ENCODE peak calls at places on chromosome 19, in eight cellular contexts. Z is HCT116, A is tibial artery, C is ascending aorta, R is adrenal gland, D is left ventricle myocardium inferior, G is upper lobe of left lung, J is ovary. F is an unnamed sample. For H3K27me3, the result is how much of the 10 kb centered on the place peaks cover.

GRCh38 chr19:45251452-45252354 is 632 bp downstream of the MARK4 start:
- DNase-seq in G (no peak), C (no peak), D (no peak), J (peak), R (no peak), A (no peak), Z (no peak), F (no peak)

GRCh38 chr19:13022859-13023636 is 27.8 kb downstream of the NFIX start:
- DNase-seq in D (peak), G (peak), J (peak), C (peak), R (peak), A (peak), Z (no peak), F (no peak)

GRCh38 chr19:10079031-10079453 is 7.1 kb upstream of the SHFL start:
- DNase-seq in D (no peak), C (no peak), A (no peak), R (no peak), J (no peak), Z (no peak), G (no peak), F (no peak)

GRCh38 chr19:53942001-53942786 is 20.5 kb upstream of the CACNG8 start:
- DNase-seq in A (no peak), R (no peak), G (no peak), Z (no peak), D (no peak), J (no peak), C (no peak), F (no peak)

GRCh38 chr19:46678110-46678732 is 17.2 kb upstream of the DACT3 start:
- DNase-seq in A (no peak), R (no peak), C (no peak), D (no peak), Z (peak), J (no peak), G (no peak), F (no peak)

GRCh38 chr19:54189020-54189667 is at the start of gene MBOAT7:
- DNase-seq in J (no peak), C (no peak), A (no peak), G (peak), Z (no peak), D (no peak), R (no peak), F (no peak)

GRCh38 chr19:17103177-17103576 is 27.6 kb downstream of the MYO9B start:
- DNase-seq in C (no peak), A (no peak), R (peak), D (no peak), J (no peak), G (no peak), Z (peak), F (no peak)

GRCh38 chr19:49831592-49831991 is 13.5 kb downstream of the MED25 start:
- DNase-seq in Z (no peak), C (no peak), G (no peak), D (no peak), R (no peak), A (no peak), J (no peak), F (no peak)

GRCh38 chr19:15555759-15556633 is 47.7 kb downstream of the CYP4F22 start:
- DNase-seq in D (peak), Z (peak), J (peak), C (peak), R (peak), G (peak), A (peak), F (peak)

GRCh38 chr19:35613574-35613973 is 1.0 kb downstream of the HAUS5 start:
- DNase-seq in G (no peak), C (no peak), Z (no peak), R (no peak), J (no peak), D (no peak), A (no peak), F (no peak)

GRCh38 chr19:13055213-13056051 is 47.2 kb downstream of the LYL1 start:
- DNase-seq in A (peak), D (peak), G (peak), R (peak), J (peak), Z (no peak), C (peak), F (no peak)

GRCh38 chr19:18496167-18496979 is 25.5 kb downstream of the ELL start:
- DNase-seq in C (no peak), D (peak), G (peak), Z (no peak), A (no peak), J (no peak), R (no peak), F (peak)

GRCh38 chr19:16327911-16328823 is 3.5 kb downstream of the KLF2 start:
- DNase-seq in J (peak), A (peak), G (peak), C (peak), D (peak), Z (no peak), R (peak), F (no peak)

GRCh38 chr19:14550201-14550754 is 20.9 kb downstream of the TECR start:
- DNase-seq in R (peak), D (no peak), C (no peak), A (no peak), Z (no peak), G (no peak), J (no peak), F (no peak)

GRCh38 chr19:47374876-47375693 is 26.0 kb downstream of the DHX34 start:
- DNase-seq in A (no peak), Z (no peak), J (no peak), D (no peak), R (no peak), G (no peak), C (no peak), F (no peak)

GRCh38 chr19:12703056-12703455 is 6.6 kb upstream of the FBXW9 start:
- DNase-seq in C (no peak), Z (peak), J (no peak), D (no peak), R (no peak), G (no peak), A (no peak), F (no peak)

GRCh38 chr19:39144487-39145071 is 19.0 kb downstream of the PAK4 start:
- DNase-seq in A (no peak), Z (no peak), D (no peak), J (peak), C (no peak), G (peak), R (no peak), F (no peak)

GRCh38 chr19:10102787-10103236 is 334 bp upstream of the ANGPTL6 start:
- DNase-seq in C (no peak), J (no peak), A (no peak), D (no peak), Z (no peak), G (no peak), R (no peak), F (no peak)

GRCh38 chr19:12668937-12669271 is 2.3 kb downstream of the WDR83 start:
- DNase-seq in R (peak), A (peak), C (peak), G (peak), J (no peak), D (peak), Z (no peak), F (no peak)

GRCh38 chr19:31290926-31291590 is 58.2 kb downstream of the TSHZ3 start:
- DNase-seq in A (no peak), Z (no peak), G (no peak), J (no peak), D (no peak), R (no peak), C (no peak), F (no peak)

GRCh38 chr19:10672529-10673150 is 18.5 kb downstream of the ILF3 start:
- DNase-seq in Z (no peak), C (no peak), J (no peak), D (no peak), G (peak), R (no peak), A (no peak), F (no peak)

GRCh38 chr19:28610731-28611130 is 602.2 kb downstream of the UQCRFS1 start:
- DNase-seq in R (no peak), D (no peak), A (no peak), C (no peak), Z (no peak), J (no peak), G (no peak), F (no peak)

GRCh38 chr19:14012378-14012915 is 6.3 kb upstream of the RFX1 start:
- DNase-seq in R (no peak), J (no peak), G (no peak), D (no peak), Z (no peak), A (no peak), C (no peak), F (no peak)

GRCh38 chr19:12778905-12779161 is 3.5 kb upstream of the HOOK2 start:
- DNase-seq in D (no peak), A (no peak), G (no peak), R (no peak), J (no peak), C (no peak), Z (no peak), F (no peak)

GRCh38 chr19:56946164-56946563 is 105.6 kb upstream of the PEG3 start:
- DNase-seq in R (peak), G (no peak), J (no peak), D (no peak), C (no peak), Z (no peak), A (no peak), F (no peak)

GRCh38 chr19:843836-844299 is 3.1 kb downstream of the PRTN3 start:
- DNase-seq in C (no peak), Z (no peak), J (peak), R (no peak), A (no peak), G (no peak), D (no peak), F (no peak)
- H3K27me3 ChIP-seq in C (under half), Z (under half), J (under half), R (under half), A (under half), G (under half), D (half or more), F (half or more)

DNA sequence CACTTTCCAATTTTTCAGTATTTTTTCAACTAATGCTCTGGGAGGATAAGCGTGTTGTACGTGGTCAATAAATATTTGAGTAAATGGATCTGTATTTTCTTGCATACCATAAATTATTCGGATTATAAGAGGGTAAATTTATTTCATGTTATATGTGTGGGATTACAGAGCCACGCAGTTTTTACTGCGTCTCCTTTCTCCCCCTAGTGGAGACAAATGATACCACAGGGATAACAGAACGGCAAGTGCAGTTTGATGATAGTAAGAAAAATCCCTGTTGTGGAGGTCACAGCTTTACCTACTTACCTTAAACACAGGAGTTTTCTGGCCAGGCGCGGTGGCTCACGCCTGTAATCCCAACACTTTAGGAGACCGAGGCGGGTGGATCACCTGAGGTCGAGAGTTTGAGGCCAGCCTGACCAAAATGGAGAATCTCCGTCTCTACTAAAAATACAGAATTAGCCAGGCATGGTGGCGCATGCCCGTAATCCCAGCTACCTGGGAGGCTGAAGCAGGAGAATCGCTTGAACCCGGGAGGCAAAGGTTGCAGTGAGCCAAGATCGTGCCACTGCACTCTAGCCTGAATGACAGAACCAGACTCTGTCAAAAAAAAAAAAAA is 16.8 kb downstream of the MBD3L2B start:
- DNase-seq in G (no peak), R (no peak), D (no peak), J (no peak), A (no peak), C (no peak), Z (peak), F (peak)
- TF ChIP-seq CTCF in G (no peak), R (no peak), D (peak), J (no peak), A (no peak), C (no peak), Z (peak), F (peak)

GRCh38 chr19:2783781-2784145 is 690 bp upstream of the SGTA start:
- DNase-seq in A (no peak), J (no peak), G (no peak), Z (no peak), C (no peak), R (no peak), D (no peak), F (no peak)
- H3K4me3 ChIP-seq in A (peak), J (no peak), G (no peak), Z (peak), C (peak), R (no peak), D (peak), F (no peak)

GRCh38 chr19:1469936-1470863 is 8.8 kb downstream of the C19orf25 start:
- DNase-seq in D (peak), Z (peak), G (no peak), R (no peak), C (no peak), J (peak), A (no peak), F (no peak)

GRCh38 chr19:1468274-1469199 is 10.5 kb downstream of the C19orf25 start:
- DNase-seq in R (no peak), Z (no peak), J (no peak), C (no peak), A (no peak), D (no peak), G (no peak), F (no peak)

GRCh38 chr19:1470864-1471513 is 8.0 kb downstream of the C19orf25 start:
- DNase-seq in C (no peak), D (no peak), R (no peak), J (no peak), G (no peak), Z (no peak), A (no peak), F (no peak)

GRCh38 chr19:1467512-1468273 is 11.3 kb downstream of the C19orf25 start:
- DNase-seq in D (no peak), Z (no peak), C (no peak), J (peak), R (no peak), G (no peak), A (no peak), F (no peak)

DNA sequence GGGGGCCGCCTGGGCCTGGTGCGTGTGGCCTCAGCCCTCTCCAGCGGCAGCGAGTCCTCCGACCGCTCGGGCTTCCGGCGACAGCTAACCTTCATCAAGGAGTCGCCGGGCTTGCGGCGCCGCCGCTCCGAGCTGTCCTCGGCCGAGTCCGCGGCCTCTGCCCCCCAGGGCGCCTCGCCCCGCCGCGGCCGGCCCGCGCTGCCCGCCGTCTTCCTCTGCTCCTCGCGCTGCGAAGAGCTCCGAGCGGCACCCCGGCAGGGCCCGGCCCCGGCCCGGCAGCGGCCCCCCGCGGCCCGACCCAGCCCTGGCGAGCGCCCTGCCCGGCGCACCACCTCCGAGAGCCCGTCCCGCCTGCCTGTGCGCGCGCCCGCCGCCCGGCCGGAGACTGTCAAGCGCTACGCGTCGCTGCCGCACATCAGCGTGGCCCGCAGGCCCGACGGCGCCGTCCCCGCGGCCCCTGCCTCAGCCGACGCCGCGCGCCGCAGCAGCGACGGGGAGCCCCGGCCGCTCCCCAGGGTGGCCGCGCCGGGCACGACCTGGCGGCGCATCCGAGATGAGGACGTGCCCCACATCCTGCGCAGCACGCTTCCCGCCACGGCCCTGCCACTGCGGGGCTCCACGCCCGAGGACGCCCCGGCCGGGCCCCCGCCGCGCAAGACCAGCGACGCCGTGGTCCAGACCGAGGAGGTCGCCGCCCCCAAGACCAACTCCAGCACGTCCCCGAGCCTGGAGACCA is 9.6 kb downstream of the C19orf25 start:
- DNase-seq in C (no peak), A (no peak), Z (no peak), D (no peak), R (no peak), G (no peak), J (no peak), F (no peak)
- H3K27me3 ChIP-seq in C (half or more), A (under half), Z (under half), D (half or more), R (half or more), G (half or more), J (under half), F (half or more)

GRCh38 chr19:8638078-8638619 is 7.7 kb downstream of the NFILZ start:
- DNase-seq in C (peak), J (no peak), R (peak), A (no peak), Z (no peak), D (peak), G (peak), F (no peak)
- TF ChIP-seq CTCF in C (no peak), J (no peak), R (no peak), A (no peak), Z (no peak), D (no peak), G (no peak), F (no peak)

DNA sequence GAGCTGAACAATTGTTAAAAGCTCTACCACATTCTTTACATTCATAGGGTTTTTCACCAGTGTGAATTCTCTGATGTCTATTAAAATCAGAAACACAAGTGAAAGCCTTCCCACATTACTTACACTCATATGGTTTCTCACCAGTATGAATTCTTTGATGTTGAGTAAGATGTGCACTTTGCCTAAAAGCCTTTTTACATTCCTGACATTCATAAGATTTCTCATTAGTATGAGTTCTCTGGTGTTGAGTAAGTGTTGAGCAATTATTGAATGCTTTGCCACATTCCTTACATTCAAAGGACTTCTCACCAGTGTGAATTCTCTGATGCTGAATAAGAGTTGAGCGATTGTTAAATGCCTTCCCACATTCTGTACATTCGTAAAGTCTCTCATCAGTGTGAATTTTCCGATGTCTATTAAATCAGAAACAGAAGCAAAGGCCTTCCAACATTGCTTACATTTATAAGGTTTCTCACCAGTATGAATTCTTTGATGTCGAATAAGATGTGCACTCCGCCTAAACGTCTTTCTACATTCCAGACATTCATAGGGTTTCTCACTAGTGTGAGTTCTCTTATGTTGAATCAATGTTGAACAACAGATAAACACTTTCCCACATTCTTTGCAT is 14.2 kb upstream of the ZFP30 start:
- DNase-seq in G (no peak), J (no peak), A (no peak), D (no peak), R (no peak), Z (no peak), C (no peak), F (no peak)
- H3K4me3 ChIP-seq in G (no peak), J (no peak), A (no peak), D (no peak), R (no peak), Z (no peak), C (no peak), F (no peak)